ENCODE peak calls at places on chromosomes 2 and 18, in ten cellular contexts. X, D, H, V, Q, L, E, U, T and O are unnamed samples.

GRCh38 chr2:170339753-170340692 is 162.1 kb downstream of the MYO3B start:
- DNase-seq in X (no peak), D (no peak), H (no peak), V (no peak), Q (no peak), L (no peak), E (no peak), U (no peak), T (no peak), O (no peak)

GRCh38 chr2:151260492-151261239 is 997 bp downstream of the RBM43 start:
- DNase-seq in X (peak; percentile 11), D (no peak), H (peak; percentile 42), V (no peak), Q (no peak), L (no peak), E (peak; percentile 46), U (no peak), T (no peak), O (no peak)

GRCh38 chr18:62196079-62196478 is 9.0 kb downstream of the RELCH start:
- DNase-seq in X (no peak), D (no peak), H (no peak), V (no peak), Q (no peak), L (no peak), E (no peak), U (no peak), T (no peak), O (no peak)

GRCh38 chr2:165293439-165294420 is 54.5 kb downstream of the SCN2A start:
- DNase-seq in X (peak; percentile 88), D (no peak), H (peak; percentile 86), V (peak; percentile 70), Q (peak; percentile 83), L (no peak), E (peak; percentile 90), U (no peak), T (no peak), O (no peak)

GRCh38 chr2:44135771-44136170 is 32.9 kb upstream of the PPM1B start:
- DNase-seq in X (no peak), D (no peak), H (peak; percentile 55), V (no peak), Q (no peak), L (no peak), E (peak; percentile 65), U (no peak), T (no peak), O (no peak)

GRCh38 chr2:135664623-135665068 is 77.0 kb upstream of the UBXN4 start:
- DNase-seq in X (no peak), D (no peak), H (peak; percentile 29), V (no peak), Q (no peak), L (no peak), E (peak; percentile 42), U (no peak), T (no peak), O (no peak)

GRCh38 chr2:226736391-226736790 is 63.2 kb downstream of the IRS1 start:
- DNase-seq in X (no peak), D (no peak), H (no peak), V (no peak), Q (no peak), L (no peak), E (no peak), U (no peak), T (no peak), O (no peak)

GRCh38 chr18:35239314-35239713 is 1.5 kb upstream of the ZNF397 start:
- DNase-seq in X (no peak), D (no peak), H (no peak), V (no peak), Q (no peak), L (no peak), E (no peak), U (no peak), T (no peak), O (no peak)

GRCh38 chr2:54665436-54665856 is 58.0 kb upstream of the EML6 start:
- DNase-seq in X (peak; percentile 74), D (no peak), H (no peak), V (peak; percentile 49), Q (peak; percentile 30), L (no peak), E (peak; percentile 27), U (no peak), T (no peak), O (no peak)

GRCh38 chr2:101168647-101169046 is 17.5 kb upstream of the TBC1D8 start:
- DNase-seq in X (no peak), D (no peak), H (no peak), V (no peak), Q (no peak), L (no peak), E (no peak), U (no peak), T (no peak), O (no peak)

GRCh38 chr2:182862003-182862402 is 4.4 kb downstream of the FRZB start:
- DNase-seq in X (no peak), D (peak; percentile 43), H (no peak), V (no peak), Q (no peak), L (no peak), E (no peak), U (peak; percentile 61), T (no peak), O (no peak)

GRCh38 chr2:8653485-8653884 is 28.4 kb upstream of the ID2 start:
- DNase-seq in X (peak; percentile 78), D (no peak), H (no peak), V (peak; percentile 46), Q (no peak), L (no peak), E (no peak), U (no peak), T (no peak), O (no peak)
- H3K27ac ChIP-seq in X (peak overlapping the region; percentile 8), D (no peak overlapping the region), H (no peak overlapping the region), V (no peak overlapping the region), Q (no peak overlapping the region), L (no peak overlapping the region), E (no peak overlapping the region), U (no peak overlapping the region), T (no peak overlapping the region), O (no peak overlapping the region)

GRCh38 chr18:56085561-56085960 is 497.6 kb upstream of the TCF4 start:
- DNase-seq in X (no peak), D (no peak), H (peak; percentile 95), V (no peak), Q (no peak), L (no peak), E (peak; percentile 94), U (no peak), T (no peak), O (no peak)
- H3K27ac ChIP-seq in X (no peak overlapping the region), D (no peak overlapping the region), H (no peak overlapping the region), V (no peak overlapping the region), Q (no peak overlapping the region), L (no peak overlapping the region), E (no peak overlapping the region), U (no peak overlapping the region), T (peak overlapping the region; percentile 74), O (no peak overlapping the region)

GRCh38 chr18:26864658-26865057 is 849 bp downstream of the AQP4 start:
- DNase-seq in X (no peak), D (no peak), H (no peak), V (no peak), Q (no peak), L (no peak), E (no peak), U (no peak), T (no peak), O (no peak)
- H3K27ac ChIP-seq in X (no peak overlapping the region), D (peak overlapping the region; percentile 83), H (no peak overlapping the region), V (no peak overlapping the region), Q (no peak overlapping the region), L (peak overlapping the region; percentile 61), E (no peak overlapping the region), U (no peak overlapping the region), T (peak overlapping the region; percentile 81), O (peak overlapping the region; percentile 71)

GRCh38 chr2:219446689-219447088 is 12.0 kb downstream of the SPEG start:
- DNase-seq in X (no peak), D (no peak), H (no peak), V (no peak), Q (no peak), L (no peak), E (no peak), U (no peak), T (no peak), O (no peak)

GRCh38 chr2:219445220-219445631 is 10.6 kb downstream of the SPEG start:
- DNase-seq in X (no peak), D (no peak), H (no peak), V (no peak), Q (no peak), L (no peak), E (no peak), U (no peak), T (no peak), O (no peak)

GRCh38 chr2:219444566-219445091 is 10.0 kb downstream of the SPEG start:
- DNase-seq in X (no peak), D (peak; percentile 48), H (peak; percentile 33), V (no peak), Q (no peak), L (no peak), E (peak; percentile 52), U (no peak), T (no peak), O (no peak)

GRCh38 chr2:219447242-219448098 is 12.8 kb downstream of the SPEG start:
- DNase-seq in X (no peak), D (peak; percentile 59), H (peak; percentile 60), V (no peak), Q (no peak), L (no peak), E (peak; percentile 75), U (no peak), T (no peak), O (no peak)

DNA sequence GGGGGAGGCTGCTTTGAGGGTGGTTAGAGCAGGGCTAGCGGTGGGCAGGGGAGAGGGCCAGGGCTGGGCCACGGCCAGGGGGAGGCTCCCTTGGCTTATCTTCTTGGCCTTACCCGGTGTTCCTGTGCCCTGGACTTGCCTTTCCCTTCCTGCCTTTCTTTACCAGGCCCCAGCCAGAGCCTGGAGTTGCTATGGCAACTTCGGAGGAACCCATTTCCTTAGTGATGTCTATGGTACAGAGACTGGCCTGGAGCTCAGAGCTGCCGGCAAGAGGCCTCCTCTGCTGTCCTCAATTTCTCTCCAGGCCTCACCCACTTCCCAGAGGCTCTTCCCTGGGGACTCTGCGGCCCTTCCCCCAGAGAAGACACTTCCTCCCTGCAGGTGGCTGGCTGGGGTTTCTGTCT is 11.5 kb downstream of the SPEG start:
- DNase-seq in X (peak; percentile 39), D (peak; percentile 58), H (peak; percentile 63), V (no peak), Q (no peak), L (no peak), E (peak; percentile 80), U (peak; percentile 85), T (no peak), O (no peak)
- H3K27ac ChIP-seq in X (no peak overlapping the region), D (peak overlapping the region; percentile 41), H (peak overlapping the region; percentile 5), V (no peak overlapping the region), Q (no peak overlapping the region), L (no peak overlapping the region), E (no peak overlapping the region), U (peak overlapping the region; percentile 73), T (peak overlapping the region; percentile 63), O (no peak overlapping the region)

GRCh38 chr2:66431840-66432511 is 2.9 kb upstream of the MEIS1 start:
- DNase-seq in X (no peak), D (peak; percentile 46), H (no peak), V (no peak), Q (no peak), L (no peak), E (no peak), U (no peak), T (no peak), O (peak; percentile 61)
- H3K27ac ChIP-seq in X (no peak overlapping the region), D (no peak overlapping the region), H (no peak overlapping the region), V (no peak overlapping the region), Q (no peak overlapping the region), L (no peak overlapping the region), E (no peak overlapping the region), U (no peak overlapping the region), T (no peak overlapping the region), O (no peak overlapping the region)

GRCh38 chr18:31204833-31205232 is 42.2 kb upstream of the DSC1 start:
- DNase-seq in X (no peak), D (no peak), H (no peak), V (no peak), Q (no peak), L (no peak), E (no peak), U (no peak), T (no peak), O (no peak)
- H3K27ac ChIP-seq in X (no peak overlapping the region), D (no peak overlapping the region), H (no peak overlapping the region), V (no peak overlapping the region), Q (no peak overlapping the region), L (no peak overlapping the region), E (no peak overlapping the region), U (no peak overlapping the region), T (peak overlapping the region; percentile 77), O (no peak overlapping the region)